ENCODE peak calls at places on chromosomes 2 and 18, in seven cellular contexts. M is substantia nigra; L is NCI-H82; C is NCI-H2081; E is amniotic stem cell; V is effector memory CD8-positive, alpha-beta T cell; F is cerebellar cortex. J is an unnamed sample.

GRCh38 chr2:30527411-30527810 is 80.4 kb downstream of the LCLAT1 start:
- DNase-seq in M (no peak), L (peak), C (no peak), E (no peak), V (no peak), F (no peak), J (no peak)

GRCh38 chr18:28208268-28208667 is 31.3 kb upstream of the CDH2 start:
- DNase-seq in M (no peak), L (no peak), C (no peak), E (no peak), V (no peak), F (no peak), J (no peak)

GRCh38 chr18:79434611-79435010 is 38.9 kb downstream of the NFATC1 start:
- DNase-seq in M (no peak), L (peak), C (peak), E (no peak), V (no peak), F (no peak), J (no peak)

GRCh38 chr2:200377774-200378336 is 71.4 kb downstream of the SPATS2L start:
- DNase-seq in M (no peak), L (no peak), C (no peak), E (no peak), V (no peak), F (no peak), J (peak)

GRCh38 chr2:96509114-96509846 is 4.1 kb upstream of the NEURL3 start:
- DNase-seq in M (peak), L (peak), C (peak), E (peak), V (peak), F (peak), J (peak)

GRCh38 chr18:44917184-44917864 is 236.6 kb downstream of the SETBP1 start:
- DNase-seq in M (no peak), L (no peak), C (no peak), E (no peak), V (no peak), F (no peak), J (peak)

GRCh38 chr2:44962176-44962695 is 20.7 kb downstream of the SIX3 start:
- DNase-seq in M (no peak), L (no peak), C (no peak), E (no peak), V (no peak), F (no peak), J (no peak)

GRCh38 chr2:42047488-42048317 is at the start of gene PKDCC:
- DNase-seq in M (peak), L (peak), C (peak), E (no peak), V (peak), F (peak), J (peak)

GRCh38 chr2:43220982-43221659 is 5.3 kb downstream of the ZFP36L2 start:
- DNase-seq in M (peak), L (peak), C (no peak), E (peak), V (no peak), F (peak), J (no peak)

GRCh38 chr2:161424992-161425391 is 8.9 kb downstream of the TBR1 start:
- DNase-seq in M (no peak), L (no peak), C (no peak), E (no peak), V (no peak), F (no peak), J (no peak)

GRCh38 chr2:40329739-40330047 is 122.2 kb downstream of the SLC8A1 start:
- DNase-seq in M (no peak), L (no peak), C (no peak), E (no peak), V (no peak), F (peak), J (no peak)

GRCh38 chr18:75625966-75626365 is 198.5 kb upstream of the SMIM21 start:
- DNase-seq in M (no peak), L (no peak), C (no peak), E (no peak), V (no peak), F (no peak), J (no peak)

GRCh38 chr2:180873219-180873618 is 107.2 kb upstream of the UBE2E3 start:
- DNase-seq in M (no peak), L (no peak), C (no peak), E (no peak), V (no peak), F (no peak), J (no peak)

GRCh38 chr2:179096090-179096489 is 46.2 kb upstream of the CCDC141 start:
- DNase-seq in M (no peak), L (no peak), C (peak), E (no peak), V (no peak), F (no peak), J (peak)

GRCh38 chr2:33583194-33583938 is 15.7 kb downstream of the FAM98A start:
- DNase-seq in M (no peak), L (peak), C (peak), E (no peak), V (no peak), F (peak), J (peak)

GRCh38 chr2:26591619-26592505 is 49.3 kb downstream of the CIB4 start:
- DNase-seq in M (no peak), L (no peak), C (no peak), E (no peak), V (no peak), F (no peak), J (no peak)

GRCh38 chr2:38073211-38074005 is 2.5 kb downstream of the CYP1B1 start:
- DNase-seq in M (no peak), L (peak), C (no peak), E (no peak), V (no peak), F (no peak), J (no peak)

GRCh38 chr2:26456701-26457224 is 21.2 kb downstream of the OTOF start:
- DNase-seq in M (no peak), L (no peak), C (no peak), E (no peak), V (no peak), F (no peak), J (no peak)

GRCh38 chr18:69718912-69719547 is 228.6 kb downstream of the CD226 start:
- DNase-seq in M (no peak), L (no peak), C (no peak), E (no peak), V (no peak), F (no peak), J (no peak)

J was measured in NCI-H345.